ENCODE peak calls at places on chromosomes 13 and 19, in seven cellular contexts. One of them, this sample, is unnamed.

GRCh38 chr13:30978981-30979956 is 46.8 kb downstream of the TEX26 start:
- DNase-seq in NCI-H2081: no peak
- DNase-seq in neural progenitor cell: peak
- DNase-seq in adrenal gland: peak
- DNase-seq in left ventricle myocardium inferior: no peak
- DNase-seq in stimulated activated CD4-positive, alpha-beta T cell treated with anti-CD3 and anti-CD28 coated beads, Interleukin-2, amount 100 ng/mL, for 24 hours: peak
- DNase-seq in heart right ventricle: no peak
- DNase-seq in this sample: no peak

GRCh38 chr13:114104626-114105350 is 27.6 kb downstream of the RASA3 start:
- DNase-seq in adrenal gland: no peak
- DNase-seq in NCI-H2081: no peak
- DNase-seq in left ventricle myocardium inferior: no peak
- DNase-seq in stimulated activated CD4-positive, alpha-beta T cell treated with anti-CD3 and anti-CD28 coated beads, Interleukin-2, amount 100 ng/mL, for 24 hours: no peak
- DNase-seq in heart right ventricle: no peak
- DNase-seq in neural progenitor cell: no peak
- DNase-seq in this sample: no peak

GRCh38 chr19:55481148-55482127 is 3.5 kb upstream of the NAT14 start:
- DNase-seq in neural progenitor cell: no peak
- DNase-seq in heart right ventricle: no peak
- DNase-seq in left ventricle myocardium inferior: no peak
- DNase-seq in stimulated activated CD4-positive, alpha-beta T cell treated with anti-CD3 and anti-CD28 coated beads, Interleukin-2, amount 100 ng/mL, for 24 hours: no peak
- DNase-seq in adrenal gland: no peak
- DNase-seq in NCI-H2081: no peak
- DNase-seq in this sample: no peak

GRCh38 chr13:110397445-110397844 is 90.4 kb downstream of the COL4A2 start:
- DNase-seq in NCI-H2081: no peak
- DNase-seq in left ventricle myocardium inferior: no peak
- DNase-seq in heart right ventricle: peak
- DNase-seq in adrenal gland: no peak
- DNase-seq in neural progenitor cell: no peak
- DNase-seq in stimulated activated CD4-positive, alpha-beta T cell treated with anti-CD3 and anti-CD28 coated beads, Interleukin-2, amount 100 ng/mL, for 24 hours: no peak
- DNase-seq in this sample: no peak

GRCh38 chr13:79525458-79525857 is 44.5 kb downstream of the NDFIP2 start:
- DNase-seq in heart right ventricle: no peak
- DNase-seq in neural progenitor cell: no peak
- DNase-seq in left ventricle myocardium inferior: no peak
- DNase-seq in stimulated activated CD4-positive, alpha-beta T cell treated with anti-CD3 and anti-CD28 coated beads, Interleukin-2, amount 100 ng/mL, for 24 hours: no peak
- DNase-seq in adrenal gland: no peak
- DNase-seq in NCI-H2081: no peak
- DNase-seq in this sample: no peak

GRCh38 chr19:46392837-46393236 is 20.5 kb downstream of the CCDC8 start:
- DNase-seq in NCI-H2081: no peak
- DNase-seq in stimulated activated CD4-positive, alpha-beta T cell treated with anti-CD3 and anti-CD28 coated beads, Interleukin-2, amount 100 ng/mL, for 24 hours: no peak
- DNase-seq in adrenal gland: no peak
- DNase-seq in neural progenitor cell: no peak
- DNase-seq in left ventricle myocardium inferior: no peak
- DNase-seq in heart right ventricle: no peak
- DNase-seq in this sample: no peak

GRCh38 chr19:6219592-6220290 is 60.0 kb downstream of the MLLT1 start:
- DNase-seq in heart right ventricle: no peak
- DNase-seq in adrenal gland: no peak
- DNase-seq in left ventricle myocardium inferior: no peak
- DNase-seq in neural progenitor cell: no peak
- DNase-seq in stimulated activated CD4-positive, alpha-beta T cell treated with anti-CD3 and anti-CD28 coated beads, Interleukin-2, amount 100 ng/mL, for 24 hours: no peak
- DNase-seq in NCI-H2081: no peak
- DNase-seq in this sample: no peak

GRCh38 chr13:113623491-113624234 is 34.3 kb downstream of the ATP4B start:
- DNase-seq in stimulated activated CD4-positive, alpha-beta T cell treated with anti-CD3 and anti-CD28 coated beads, Interleukin-2, amount 100 ng/mL, for 24 hours: no peak
- DNase-seq in left ventricle myocardium inferior: peak
- DNase-seq in heart right ventricle: no peak
- DNase-seq in adrenal gland: no peak
- DNase-seq in NCI-H2081: no peak
- DNase-seq in neural progenitor cell: no peak
- DNase-seq in this sample: no peak

GRCh38 chr13:98846521-98846920 is 94.0 kb upstream of the SLC15A1 start:
- DNase-seq in NCI-H2081: no peak
- DNase-seq in left ventricle myocardium inferior: no peak
- DNase-seq in neural progenitor cell: no peak
- DNase-seq in stimulated activated CD4-positive, alpha-beta T cell treated with anti-CD3 and anti-CD28 coated beads, Interleukin-2, amount 100 ng/mL, for 24 hours: no peak
- DNase-seq in heart right ventricle: no peak
- DNase-seq in adrenal gland: no peak
- DNase-seq in this sample: no peak

GRCh38 chr13:75417647-75418046 is 64.3 kb downstream of the TBC1D4 start:
- DNase-seq in NCI-H2081: no peak
- DNase-seq in stimulated activated CD4-positive, alpha-beta T cell treated with anti-CD3 and anti-CD28 coated beads, Interleukin-2, amount 100 ng/mL, for 24 hours: no peak
- DNase-seq in left ventricle myocardium inferior: no peak
- DNase-seq in adrenal gland: no peak
- DNase-seq in neural progenitor cell: no peak
- DNase-seq in heart right ventricle: no peak
- DNase-seq in this sample: no peak

GRCh38 chr13:26482451-26483197 is 74.9 kb upstream of the WASF3 start:
- DNase-seq in neural progenitor cell: peak
- DNase-seq in adrenal gland: peak
- DNase-seq in left ventricle myocardium inferior: no peak
- DNase-seq in NCI-H2081: peak
- DNase-seq in heart right ventricle: peak
- DNase-seq in stimulated activated CD4-positive, alpha-beta T cell treated with anti-CD3 and anti-CD28 coated beads, Interleukin-2, amount 100 ng/mL, for 24 hours: peak
- DNase-seq in this sample: peak

GRCh38 chr19:31054430-31054829 is 294.8 kb downstream of the TSHZ3 start:
- DNase-seq in NCI-H2081: no peak
- DNase-seq in heart right ventricle: peak
- DNase-seq in adrenal gland: peak
- DNase-seq in neural progenitor cell: peak
- DNase-seq in stimulated activated CD4-positive, alpha-beta T cell treated with anti-CD3 and anti-CD28 coated beads, Interleukin-2, amount 100 ng/mL, for 24 hours: peak
- DNase-seq in left ventricle myocardium inferior: peak
- DNase-seq in this sample: peak

GRCh38 chr13:112828756-112829155 is 138.9 kb downstream of the ATP11A start:
- DNase-seq in stimulated activated CD4-positive, alpha-beta T cell treated with anti-CD3 and anti-CD28 coated beads, Interleukin-2, amount 100 ng/mL, for 24 hours: no peak
- DNase-seq in neural progenitor cell: no peak
- DNase-seq in left ventricle myocardium inferior: no peak
- DNase-seq in adrenal gland: no peak
- DNase-seq in heart right ventricle: no peak
- DNase-seq in NCI-H2081: no peak
- DNase-seq in this sample: no peak

GRCh38 chr19:49188626-49189200 is 31.1 kb downstream of the TRPM4 start:
- DNase-seq in stimulated activated CD4-positive, alpha-beta T cell treated with anti-CD3 and anti-CD28 coated beads, Interleukin-2, amount 100 ng/mL, for 24 hours: no peak
- DNase-seq in left ventricle myocardium inferior: no peak
- DNase-seq in NCI-H2081: no peak
- DNase-seq in adrenal gland: no peak
- DNase-seq in neural progenitor cell: no peak
- DNase-seq in heart right ventricle: no peak
- DNase-seq in this sample: no peak